ENCODE peak calls at places on chromosomes 13 and 19, in nine cellular contexts. J is heart left ventricle; B is thoracic aorta; P is neuronal stem cell; W is gastrocnemius medialis; Z is CD4-positive, CD25-positive, alpha-beta regulatory T cell; T is IMR-90; X is neural progenitor cell; Y is vagina. N is an unnamed sample. For H3K4me1, the result is how much of the 10 kb centered on the place peaks cover.

GRCh38 chr19:53664760-53665159 is 33.0 kb downstream of the DPRX start:
- DNase-seq in Y (no peak), T (no peak), P (no peak), J (no peak), W (no peak), Z (no peak), B (no peak), X (peak), N (no peak)

GRCh38 chr19:5293607-5294089 is 47.0 kb downstream of the PTPRS start:
- DNase-seq in Y (no peak), J (peak), B (no peak), P (peak), W (no peak), T (peak), X (peak), Z (peak), N (no peak)

GRCh38 chr13:21055511-21056045 is 5.8 kb downstream of the LATS2 start:
- DNase-seq in X (no peak), Y (peak), T (no peak), W (peak), B (no peak), P (no peak), Z (no peak), J (no peak), N (no peak)

GRCh38 chr19:47699360-47699917 is 13.8 kb upstream of the EHD2 start:
- DNase-seq in J (peak), X (peak), Z (peak), T (peak), W (peak), Y (no peak), P (peak), B (no peak), N (no peak)

GRCh38 chr13:59415498-59415897 is 748.2 kb downstream of the DIAPH3 start:
- DNase-seq in B (no peak), T (no peak), Z (no peak), W (no peak), J (no peak), Y (no peak), P (no peak), X (no peak), N (no peak)

GRCh38 chr19:1069009-1069779 is 2.2 kb downstream of the ARHGAP45 start:
- DNase-seq in J (peak), Z (peak), W (peak), T (no peak), B (no peak), Y (no peak), X (no peak), P (no peak), N (peak)

GRCh38 chr19:3554254-3555083 is 2.9 kb downstream of the MFSD12 start:
- DNase-seq in Y (no peak), P (no peak), Z (peak), T (no peak), J (no peak), B (no peak), W (no peak), X (no peak), N (no peak)

GRCh38 chr19:43465468-43466120 is at the start of gene LYPD3:
- DNase-seq in W (no peak), T (peak), P (no peak), X (peak), Y (no peak), J (no peak), Z (no peak), B (no peak), N (no peak)

GRCh38 chr13:43058318-43058674 is 34.9 kb downstream of the DNAJC15 start:
- DNase-seq in Z (no peak), B (no peak), Y (no peak), T (peak), J (no peak), P (no peak), X (no peak), W (no peak), N (no peak)

GRCh38 chr13:98390086-98390697 is 186.7 kb downstream of the STK24 start:
- DNase-seq in Y (no peak), Z (no peak), J (no peak), X (no peak), W (no peak), B (no peak), P (no peak), T (peak), N (no peak)

GRCh38 chr19:56639217-56639616 is 3.7 kb upstream of the SMIM17 start:
- DNase-seq in X (peak), W (no peak), T (peak), Y (no peak), B (no peak), Z (no peak), P (peak), J (no peak), N (no peak)

GRCh38 chr13:39623466-39623865 is 20.5 kb upstream of the LHFPL6 start:
- DNase-seq in B (no peak), J (no peak), W (no peak), Z (no peak), P (no peak), X (no peak), Y (no peak), T (no peak), N (no peak)

GRCh38 chr13:94139393-94139995 is 340.0 kb downstream of the DCT start:
- DNase-seq in B (no peak), T (peak), J (no peak), Z (no peak), P (no peak), W (no peak), X (no peak), Y (no peak), N (no peak)

GRCh38 chr19:38030681-38031422 is 123.8 kb downstream of the SIPA1L3 start:
- DNase-seq in P (no peak), X (no peak), W (no peak), B (no peak), Z (no peak), T (no peak), J (no peak), Y (no peak), N (no peak)

GRCh38 chr13:100075700-100076587 is 12.9 kb upstream of the PCCA start:
- DNase-seq in Z (no peak), X (no peak), T (no peak), Y (no peak), P (no peak), W (no peak), J (no peak), B (no peak), N (no peak)

GRCh38 chr13:59750860-59751259 is 412.9 kb downstream of the DIAPH3 start:
- DNase-seq in W (no peak), J (no peak), Y (no peak), P (peak), Z (no peak), T (peak), X (peak), B (no peak), N (no peak)

GRCh38 chr19:48992571-48993174 is 436 bp downstream of the GYS1 start:
- DNase-seq in P (no peak), B (no peak), Y (no peak), J (no peak), W (no peak), T (no peak), X (no peak), Z (no peak), N (no peak)

GRCh38 chr19:2246801-2247361 is 2.2 kb upstream of the AMH start:
- DNase-seq in B (no peak), Y (no peak), W (peak), X (no peak), P (no peak), Z (no peak), J (peak), T (peak), N (no peak)

GRCh38 chr19:43754312-43754561 is 525 bp downstream of the SMG9 start:
- DNase-seq in T (no peak), P (no peak), W (no peak), J (no peak), Z (no peak), X (no peak), B (no peak), Y (no peak), N (no peak)

GRCh38 chr19:19642506-19643157 is 825 bp downstream of the GMIP start:
- DNase-seq in B (no peak), Y (no peak), W (no peak), T (no peak), Z (no peak), P (no peak), J (no peak), X (peak), N (peak)

GRCh38 chr13:26663801-26664200 is 96.8 kb downstream of the GPR12 start:
- DNase-seq in Z (no peak), B (no peak), X (no peak), P (no peak), Y (no peak), W (no peak), J (no peak), T (no peak), N (no peak)

GRCh38 chr13:26660185-26660584 is 100.4 kb downstream of the GPR12 start:
- DNase-seq in P (no peak), B (no peak), W (no peak), T (no peak), X (no peak), J (no peak), Y (no peak), Z (no peak), N (no peak)

GRCh38 chr13:26664286-26664685 is 96.3 kb downstream of the GPR12 start:
- DNase-seq in W (no peak), T (no peak), X (no peak), Z (no peak), J (no peak), B (no peak), Y (no peak), P (no peak), N (no peak)

GRCh38 chr13:26660761-26661160 is 99.8 kb downstream of the GPR12 start:
- DNase-seq in Y (no peak), J (no peak), W (no peak), P (no peak), B (no peak), T (no peak), X (no peak), Z (no peak), N (no peak)

GRCh38 chr13:26664942-26665341 is 95.6 kb downstream of the GPR12 start:
- DNase-seq in Z (no peak), P (no peak), X (no peak), T (no peak), Y (no peak), W (no peak), B (no peak), J (no peak), N (no peak)
- H3K4me1 ChIP-seq in Z (under half), P (under half), X (under half), T (under half), Y (under half), W (under half), B (under half), J (under half), N (under half)

GRCh38 chr13:111657013-111657412 is 336.6 kb downstream of the TEX29 start:
- DNase-seq in T (no peak), W (no peak), Y (no peak), X (no peak), Z (no peak), P (no peak), B (no peak), J (no peak), N (no peak)
- H3K27ac ChIP-seq in T (no peak), W (no peak), Y (no peak), X (no peak), Z (no peak), P (no peak), B (no peak), J (no peak), N (no peak)

GRCh38 chr19:7863157-7863970 is 10.8 kb downstream of the PRR36 start:
- DNase-seq in Y (no peak), J (no peak), X (peak), B (no peak), T (no peak), Z (no peak), W (no peak), P (no peak), N (no peak)
- H3K4me3 ChIP-seq in Y (no peak), J (no peak), X (peak), B (no peak), T (no peak), Z (no peak), W (no peak), P (no peak), N (no peak)

GRCh38 chr19:16084067-16084685 is 7.9 kb downstream of the TPM4 start:
- DNase-seq in T (no peak), Y (no peak), B (no peak), X (no peak), W (no peak), Z (no peak), P (no peak), J (no peak), N (no peak)
- H3K4me1 ChIP-seq in T (under half), Y (half or more), B (under half), X (under half), W (under half), Z (half or more), P (under half), J (under half), N (half or more)

GRCh38 chr19:51448011-51448744 is 10.1 kb downstream of the SIGLEC8 start:
- DNase-seq in Y (no peak), W (no peak), X (no peak), T (no peak), P (no peak), J (no peak), B (no peak), Z (no peak), N (no peak)

GRCh38 chr19:51450730-51451307 is 7.4 kb downstream of the SIGLEC8 start:
- DNase-seq in J (no peak), Z (no peak), B (no peak), X (no peak), P (no peak), W (no peak), Y (no peak), T (no peak), N (no peak)

GRCh38 chr19:51448745-51449093 is 9.5 kb downstream of the SIGLEC8 start:
- DNase-seq in X (no peak), Y (no peak), Z (no peak), W (no peak), T (no peak), P (no peak), B (no peak), J (no peak), N (no peak)
- H3K27ac ChIP-seq in X (no peak), Y (no peak), Z (no peak), W (no peak), T (no peak), P (no peak), B (no peak), J (no peak), N (no peak)

GRCh38 chr19:55171440-55171839 is 5.0 kb upstream of the DNAAF3 start:
- DNase-seq in T (no peak), P (no peak), J (no peak), W (no peak), Z (no peak), X (no peak), B (no peak), Y (no peak), N (no peak)

GRCh38 chr19:55169136-55169535 is 2.7 kb upstream of the DNAAF3 start:
- DNase-seq in W (no peak), T (no peak), P (no peak), Y (no peak), Z (no peak), J (no peak), B (no peak), X (no peak), N (no peak)

GRCh38 chr19:55165952-55166529 is 372 bp downstream of the DNAAF3 start:
- DNase-seq in X (peak), W (peak), B (no peak), J (peak), Y (no peak), T (peak), Z (no peak), P (peak), N (no peak)

GRCh38 chr19:55161571-55162322 is 4.2 kb upstream of the TNNI3 start:
- DNase-seq in T (no peak), W (no peak), Z (no peak), B (no peak), X (no peak), J (no peak), P (no peak), Y (no peak), N (no peak)

DNA sequence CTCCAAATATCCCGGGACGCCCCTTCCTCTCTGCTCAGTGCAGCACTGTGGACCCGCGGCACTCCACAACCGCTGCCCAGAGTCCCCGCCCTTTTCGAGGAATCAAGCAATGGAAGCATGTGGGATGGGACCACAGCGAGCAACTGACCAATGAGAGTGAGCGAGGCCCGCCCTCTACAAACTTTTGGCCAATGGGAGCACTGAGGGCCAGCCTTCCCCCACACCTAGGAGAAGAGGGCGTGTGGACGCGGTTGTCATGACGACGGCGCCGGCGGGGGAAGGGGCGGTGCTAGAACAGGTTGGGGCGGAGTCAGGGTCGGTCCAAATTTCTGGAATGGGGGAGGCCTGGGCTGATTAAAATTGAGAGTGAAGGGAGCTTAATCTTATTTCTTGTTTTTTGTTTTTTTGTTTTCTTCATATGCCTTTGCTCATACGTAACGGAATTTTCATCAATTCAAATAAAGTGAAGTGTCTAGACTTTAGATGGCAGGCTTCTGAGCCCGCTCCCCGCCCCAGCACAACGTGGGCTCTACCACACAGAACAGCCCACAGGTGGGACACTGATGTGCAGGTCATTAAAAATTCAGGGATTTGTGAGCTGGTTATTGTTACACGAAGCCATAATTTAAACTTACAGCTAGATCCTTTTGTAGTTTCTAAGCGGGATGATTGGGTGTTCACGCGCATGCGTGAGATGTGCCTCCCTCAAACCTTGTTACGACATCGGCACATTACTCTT is at the start of gene DNAAF3:
- DNase-seq in Y (peak), X (peak), W (peak), J (peak), P (peak), T (peak), B (peak), Z (no peak), N (peak)
- H3K4me3 ChIP-seq in Y (peak), X (peak), W (peak), J (peak), P (peak), T (peak), B (peak), Z (no peak), N (peak)

DNA sequence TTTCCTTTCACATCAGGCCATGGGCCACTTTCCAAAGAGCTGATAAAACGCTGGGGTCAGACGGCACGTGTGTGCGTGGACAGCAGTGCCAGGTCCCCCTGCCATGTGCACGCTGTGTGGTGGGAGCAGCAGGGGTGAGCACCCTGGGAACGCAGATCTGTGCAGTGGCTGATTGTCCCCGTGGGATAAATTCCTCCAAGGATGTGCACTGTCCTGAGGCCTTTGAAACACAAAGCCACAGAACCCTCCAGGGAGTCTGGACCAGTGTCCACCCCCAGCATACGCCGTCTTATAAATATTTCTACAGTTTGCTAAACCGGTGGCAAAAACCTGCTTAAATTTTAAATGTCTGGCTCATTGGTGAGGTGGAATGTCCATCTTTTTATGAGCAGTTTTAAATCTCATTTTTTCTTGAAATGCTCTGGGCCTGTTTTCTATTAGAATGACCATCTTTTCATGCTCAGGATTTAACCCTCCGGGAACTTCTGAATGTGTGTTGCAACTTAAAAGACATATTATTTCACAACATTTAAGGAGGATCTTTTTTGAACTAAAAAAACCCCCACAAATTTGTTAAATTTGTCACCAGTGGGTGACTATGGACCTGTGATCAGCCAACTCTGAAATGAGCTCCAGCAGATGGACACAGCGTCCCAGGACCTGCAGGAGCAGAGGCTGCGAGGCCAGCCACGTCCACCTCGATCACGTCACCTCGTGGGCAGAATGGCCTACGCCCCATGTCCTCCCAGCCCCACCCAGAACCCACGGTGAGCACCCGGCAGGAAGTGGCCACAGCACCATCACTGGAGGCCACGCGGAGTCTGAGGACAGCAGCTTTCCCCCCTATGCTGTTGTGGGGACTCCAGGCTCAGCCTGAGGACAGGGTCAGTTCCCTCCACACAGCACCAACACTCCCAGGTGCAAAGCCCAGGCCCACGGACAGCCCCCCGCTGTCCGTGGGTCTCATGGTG is 68.6 kb downstream of the RASA3 start:
- DNase-seq in P (no peak), Z (no peak), T (peak), Y (no peak), X (peak), B (peak), W (peak), J (peak), N (no peak)
- H3K4me1 ChIP-seq in P (under half), Z (half or more), T (half or more), Y (half or more), X (under half), B (half or more), W (under half), J (half or more), N (half or more)

N was measured in CD8-positive, alpha-beta memory T cell.